ENCODE peak calls at places on chromosome 1, in ten cellular contexts. One of them, this sample, is unnamed.

GRCh38 chr1:47876587-47876963 is 120.6 kb downstream of the TRABD2B start:
- DNase-seq in H9: no peak
- DNase-seq in psoas muscle: no peak
- DNase-seq in suprapubic skin: no peak
- DNase-seq in upper lobe of right lung: no peak
- DNase-seq in K562: no peak
- DNase-seq in astrocyte: no peak
- DNase-seq in foreskin fibroblast: no peak
- DNase-seq in CD8-positive, alpha-beta T cell: no peak
- DNase-seq in testis: no peak
- DNase-seq in this sample: no peak

GRCh38 chr1:44157903-44158302 is 16.5 kb upstream of the KLF18 start:
- DNase-seq in suprapubic skin: no peak
- DNase-seq in astrocyte: no peak
- DNase-seq in psoas muscle: no peak
- DNase-seq in CD8-positive, alpha-beta T cell: no peak
- DNase-seq in H9: no peak
- DNase-seq in testis: no peak
- DNase-seq in upper lobe of right lung: no peak
- DNase-seq in foreskin fibroblast: no peak
- DNase-seq in K562: no peak
- DNase-seq in this sample: no peak

GRCh38 chr1:173925306-173926242 is 8.4 kb upstream of the SERPINC1 start:
- DNase-seq in CD8-positive, alpha-beta T cell: no peak
- DNase-seq in suprapubic skin: no peak
- DNase-seq in upper lobe of right lung: no peak
- DNase-seq in testis: no peak
- DNase-seq in astrocyte: no peak
- DNase-seq in H9: no peak
- DNase-seq in psoas muscle: no peak
- DNase-seq in K562: no peak
- DNase-seq in foreskin fibroblast: no peak
- DNase-seq in this sample: no peak

GRCh38 chr1:157691285-157691920 is 9.2 kb downstream of the FCRL3 start:
- DNase-seq in upper lobe of right lung: no peak
- DNase-seq in foreskin fibroblast: peak
- DNase-seq in astrocyte: no peak
- DNase-seq in H9: no peak
- DNase-seq in suprapubic skin: no peak
- DNase-seq in K562: peak
- DNase-seq in psoas muscle: no peak
- DNase-seq in CD8-positive, alpha-beta T cell: no peak
- DNase-seq in testis: no peak
- DNase-seq in this sample: no peak

GRCh38 chr1:246784621-246785535 is 60.7 kb downstream of the SCCPDH start:
- DNase-seq in H9: no peak
- DNase-seq in astrocyte: peak
- DNase-seq in testis: no peak
- DNase-seq in upper lobe of right lung: no peak
- DNase-seq in CD8-positive, alpha-beta T cell: peak
- DNase-seq in psoas muscle: no peak
- DNase-seq in suprapubic skin: peak
- DNase-seq in foreskin fibroblast: peak
- DNase-seq in K562: no peak
- DNase-seq in this sample: no peak

GRCh38 chr1:64209221-64209620 is 5.8 kb downstream of the UBE2U start:
- DNase-seq in foreskin fibroblast: no peak
- DNase-seq in K562: no peak
- DNase-seq in testis: no peak
- DNase-seq in H9: no peak
- DNase-seq in upper lobe of right lung: no peak
- DNase-seq in CD8-positive, alpha-beta T cell: no peak
- DNase-seq in suprapubic skin: no peak
- DNase-seq in astrocyte: no peak
- DNase-seq in psoas muscle: no peak
- DNase-seq in this sample: no peak

GRCh38 chr1:206887701-206888100 is 9.5 kb upstream of the IL24 start:
- DNase-seq in testis: no peak
- DNase-seq in H9: no peak
- DNase-seq in CD8-positive, alpha-beta T cell: no peak
- DNase-seq in foreskin fibroblast: no peak
- DNase-seq in suprapubic skin: no peak
- DNase-seq in upper lobe of right lung: no peak
- DNase-seq in astrocyte: no peak
- DNase-seq in psoas muscle: no peak
- DNase-seq in K562: no peak
- DNase-seq in this sample: no peak

GRCh38 chr1:22749919-22750670 is 39.5 kb downstream of the EPHB2 start:
- DNase-seq in suprapubic skin: no peak
- DNase-seq in astrocyte: peak
- DNase-seq in H9: no peak
- DNase-seq in psoas muscle: no peak
- DNase-seq in upper lobe of right lung: no peak
- DNase-seq in CD8-positive, alpha-beta T cell: no peak
- DNase-seq in testis: no peak
- DNase-seq in K562: no peak
- DNase-seq in foreskin fibroblast: peak
- DNase-seq in this sample: no peak

GRCh38 chr1:19448491-19449439 is 36.6 kb downstream of the CAPZB start:
- DNase-seq in K562: no peak
- DNase-seq in testis: no peak
- DNase-seq in CD8-positive, alpha-beta T cell: no peak
- DNase-seq in suprapubic skin: peak
- DNase-seq in upper lobe of right lung: no peak
- DNase-seq in psoas muscle: peak
- DNase-seq in foreskin fibroblast: peak
- DNase-seq in H9: no peak
- DNase-seq in astrocyte: peak
- DNase-seq in this sample: peak

GRCh38 chr1:197924516-197925123 is 7.4 kb downstream of the LHX9 start:
- DNase-seq in astrocyte: peak
- DNase-seq in H9: no peak
- DNase-seq in foreskin fibroblast: no peak
- DNase-seq in CD8-positive, alpha-beta T cell: no peak
- DNase-seq in psoas muscle: no peak
- DNase-seq in K562: peak
- DNase-seq in testis: no peak
- DNase-seq in suprapubic skin: no peak
- DNase-seq in upper lobe of right lung: no peak
- DNase-seq in this sample: no peak

GRCh38 chr1:156802421-156802820 is 14.2 kb downstream of the SH2D2A start:
- DNase-seq in psoas muscle: no peak
- DNase-seq in upper lobe of right lung: no peak
- DNase-seq in CD8-positive, alpha-beta T cell: no peak
- DNase-seq in astrocyte: no peak
- DNase-seq in testis: no peak
- DNase-seq in foreskin fibroblast: no peak
- DNase-seq in suprapubic skin: peak
- DNase-seq in K562: no peak
- DNase-seq in H9: no peak
- DNase-seq in this sample: no peak

GRCh38 chr1:18041107-18041506 is 66.5 kb upstream of the IGSF21 start:
- DNase-seq in upper lobe of right lung: no peak
- DNase-seq in astrocyte: no peak
- DNase-seq in psoas muscle: no peak
- DNase-seq in H9: no peak
- DNase-seq in K562: no peak
- DNase-seq in foreskin fibroblast: no peak
- DNase-seq in testis: peak
- DNase-seq in CD8-positive, alpha-beta T cell: no peak
- DNase-seq in suprapubic skin: no peak
- DNase-seq in this sample: no peak

GRCh38 chr1:178031856-178032320 is 62.0 kb upstream of the RASAL2 start:
- DNase-seq in psoas muscle: peak
- DNase-seq in CD8-positive, alpha-beta T cell: no peak
- DNase-seq in K562: peak
- DNase-seq in astrocyte: peak
- DNase-seq in testis: peak
- DNase-seq in foreskin fibroblast: peak
- DNase-seq in upper lobe of right lung: peak
- DNase-seq in H9: peak
- DNase-seq in suprapubic skin: peak
- DNase-seq in this sample: peak

GRCh38 chr1:173970252-173970651 is 51.9 kb downstream of the RC3H1 start:
- DNase-seq in foreskin fibroblast: no peak
- DNase-seq in H9: no peak
- DNase-seq in astrocyte: no peak
- DNase-seq in upper lobe of right lung: no peak
- DNase-seq in psoas muscle: no peak
- DNase-seq in suprapubic skin: no peak
- DNase-seq in CD8-positive, alpha-beta T cell: no peak
- DNase-seq in K562: no peak
- DNase-seq in testis: no peak
- DNase-seq in this sample: no peak

GRCh38 chr1:30984167-30984870 is 75.8 kb upstream of the SDC3 start:
- DNase-seq in upper lobe of right lung: no peak
- DNase-seq in suprapubic skin: no peak
- DNase-seq in foreskin fibroblast: no peak
- DNase-seq in H9: no peak
- DNase-seq in psoas muscle: no peak
- DNase-seq in CD8-positive, alpha-beta T cell: no peak
- DNase-seq in testis: no peak
- DNase-seq in astrocyte: no peak
- DNase-seq in K562: no peak
- DNase-seq in this sample: no peak
- TF ChIP-seq CTCF in upper lobe of right lung: peak
- TF ChIP-seq CTCF in suprapubic skin: no peak
- TF ChIP-seq CTCF in foreskin fibroblast: no peak
- TF ChIP-seq CTCF in H9: no peak
- TF ChIP-seq CTCF in psoas muscle: peak
- TF ChIP-seq CTCF in CD8-positive, alpha-beta T cell: no peak
- TF ChIP-seq CTCF in testis: no peak
- TF ChIP-seq CTCF in astrocyte: no peak
- TF ChIP-seq CTCF in K562: no peak
- TF ChIP-seq CTCF in this sample: no peak

DNA sequence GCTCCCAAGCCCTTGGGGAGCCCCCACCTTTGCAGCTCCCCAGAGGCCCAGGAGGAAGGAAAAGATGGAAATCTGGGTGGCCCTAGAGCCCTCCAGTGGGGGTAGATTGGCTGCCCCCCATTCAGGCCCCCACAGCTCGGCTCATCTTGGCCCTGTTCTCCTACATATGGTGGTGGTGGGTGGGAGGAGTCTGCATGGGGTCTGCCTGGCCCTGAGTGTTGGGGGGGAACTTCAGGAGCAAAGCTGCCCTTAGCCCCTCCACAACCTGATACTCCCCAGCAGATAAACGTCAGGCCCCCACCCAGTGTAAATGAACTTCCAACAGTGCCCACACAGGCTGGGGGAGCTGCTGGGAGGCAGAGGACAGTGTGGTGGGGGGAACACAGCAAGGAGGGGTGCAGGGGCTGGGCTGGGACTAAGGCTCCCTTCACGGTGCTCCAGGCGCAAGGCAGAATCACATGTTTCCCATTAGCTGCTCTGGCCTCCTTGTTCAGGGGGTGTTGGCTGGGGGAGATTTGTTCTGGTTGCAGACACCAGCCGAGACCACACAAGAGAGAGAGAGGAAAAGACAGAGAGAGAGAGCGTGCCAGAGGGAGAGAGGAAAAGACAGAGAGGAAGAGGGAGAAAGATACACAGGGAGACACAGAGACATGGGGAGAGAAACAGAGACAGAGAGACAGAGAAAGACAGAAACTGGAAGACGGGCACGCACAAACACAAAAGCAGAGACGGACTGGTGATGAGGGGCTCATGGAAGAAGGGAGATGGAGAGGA is 42.6 kb downstream of the AHDC1 start:
- DNase-seq in foreskin fibroblast: no peak
- DNase-seq in testis: peak
- DNase-seq in upper lobe of right lung: no peak
- DNase-seq in H9: no peak
- DNase-seq in psoas muscle: no peak
- DNase-seq in K562: no peak
- DNase-seq in suprapubic skin: no peak
- DNase-seq in astrocyte: no peak
- DNase-seq in CD8-positive, alpha-beta T cell: no peak
- DNase-seq in this sample: no peak
- TF ChIP-seq CTCF in foreskin fibroblast: no peak
- TF ChIP-seq CTCF in testis: no peak
- TF ChIP-seq CTCF in upper lobe of right lung: no peak
- TF ChIP-seq CTCF in H9: no peak
- TF ChIP-seq CTCF in psoas muscle: no peak
- TF ChIP-seq CTCF in K562: no peak
- TF ChIP-seq CTCF in suprapubic skin: no peak
- TF ChIP-seq CTCF in astrocyte: no peak
- TF ChIP-seq CTCF in CD8-positive, alpha-beta T cell: no peak
- TF ChIP-seq CTCF in this sample: no peak

GRCh38 chr1:150971583-150972416 is 2.8 kb downstream of the CERS2 start:
- DNase-seq in astrocyte: no peak
- DNase-seq in CD8-positive, alpha-beta T cell: no peak
- DNase-seq in foreskin fibroblast: no peak
- DNase-seq in testis: no peak
- DNase-seq in psoas muscle: no peak
- DNase-seq in H9: peak
- DNase-seq in suprapubic skin: no peak
- DNase-seq in upper lobe of right lung: no peak
- DNase-seq in K562: peak
- DNase-seq in this sample: no peak
- TF ChIP-seq CTCF in astrocyte: no peak
- TF ChIP-seq CTCF in CD8-positive, alpha-beta T cell: peak
- TF ChIP-seq CTCF in foreskin fibroblast: peak
- TF ChIP-seq CTCF in testis: no peak
- TF ChIP-seq CTCF in psoas muscle: no peak
- TF ChIP-seq CTCF in H9: peak
- TF ChIP-seq CTCF in suprapubic skin: no peak
- TF ChIP-seq CTCF in upper lobe of right lung: no peak
- TF ChIP-seq CTCF in K562: peak
- TF ChIP-seq CTCF in this sample: no peak

DNA sequence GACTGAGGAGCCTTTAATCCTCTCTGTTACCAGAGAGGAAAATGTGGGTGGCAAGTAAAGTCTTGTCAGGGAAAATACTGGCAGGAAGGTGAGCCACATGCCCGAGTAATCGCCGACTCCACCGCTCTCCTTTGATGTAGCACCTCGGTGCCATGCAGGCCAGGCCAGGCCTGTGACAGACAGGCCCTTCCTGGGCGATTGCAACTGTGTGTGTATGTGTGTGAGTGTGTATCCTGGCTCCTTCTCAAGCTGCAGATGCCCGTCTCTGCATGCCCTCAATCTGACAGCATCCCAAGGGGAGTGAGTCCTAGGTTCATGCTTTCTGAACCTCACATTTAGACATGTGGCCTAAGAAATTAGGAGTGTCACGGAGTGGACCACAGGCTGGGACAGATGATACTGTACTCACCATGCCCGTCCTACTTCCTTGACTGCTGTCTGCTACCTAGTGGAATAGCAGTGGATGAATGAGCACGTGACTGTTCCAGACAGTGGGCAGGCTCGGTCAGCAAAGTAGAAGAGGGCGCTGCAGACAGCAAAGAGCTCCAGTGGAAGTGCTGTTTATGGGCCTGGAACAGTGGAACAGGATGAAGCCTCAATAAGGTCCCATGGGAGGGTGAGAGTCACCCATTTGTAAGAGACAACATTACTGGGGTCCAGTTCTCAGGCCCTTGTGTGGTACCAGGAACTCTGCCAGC is 25.3 kb downstream of the SERTAD4 start:
- DNase-seq in foreskin fibroblast: no peak
- DNase-seq in K562: no peak
- DNase-seq in CD8-positive, alpha-beta T cell: no peak
- DNase-seq in testis: no peak
- DNase-seq in H9: no peak
- DNase-seq in astrocyte: no peak
- DNase-seq in psoas muscle: no peak
- DNase-seq in suprapubic skin: no peak
- DNase-seq in upper lobe of right lung: no peak
- DNase-seq in this sample: no peak
- TF ChIP-seq CTCF in foreskin fibroblast: no peak
- TF ChIP-seq CTCF in K562: no peak
- TF ChIP-seq CTCF in CD8-positive, alpha-beta T cell: no peak
- TF ChIP-seq CTCF in testis: no peak
- TF ChIP-seq CTCF in H9: no peak
- TF ChIP-seq CTCF in astrocyte: no peak
- TF ChIP-seq CTCF in psoas muscle: no peak
- TF ChIP-seq CTCF in suprapubic skin: no peak
- TF ChIP-seq CTCF in upper lobe of right lung: no peak
- TF ChIP-seq CTCF in this sample: no peak

This sample was measured in osteocyte.